ENCODE peak calls at places on chromosomes 13 and 19, in nine cellular contexts. One of them, this sample, is unnamed.

GRCh38 chr13:40540707-40541044 is 125.8 kb downstream of the FOXO1 start:
- DNase-seq in astrocyte of the spinal cord: no peak
- DNase-seq in PC-3: no peak
- DNase-seq in fibroblast of mammary gland: no peak
- DNase-seq in fibroblast of lung: no peak
- DNase-seq in lower lobe of right lung: no peak
- DNase-seq in cardiac muscle cell: no peak
- DNase-seq in MM.1S: no peak
- DNase-seq in thoracic aorta: no peak
- DNase-seq in this sample: no peak

GRCh38 chr19:47230122-47230920 is 678 bp downstream of the BBC3 start:
- DNase-seq in MM.1S: peak; percentile 68
- DNase-seq in lower lobe of right lung: peak; percentile 84
- DNase-seq in astrocyte of the spinal cord: peak; percentile 36
- DNase-seq in fibroblast of lung: peak; percentile 46
- DNase-seq in thoracic aorta: no peak
- DNase-seq in fibroblast of mammary gland: peak; percentile 29
- DNase-seq in cardiac muscle cell: peak; percentile 51
- DNase-seq in PC-3: no peak
- DNase-seq in this sample: peak; percentile 56

GRCh38 chr13:110549795-110550160 is 11.7 kb downstream of the RAB20 start:
- DNase-seq in lower lobe of right lung: no peak
- DNase-seq in astrocyte of the spinal cord: no peak
- DNase-seq in PC-3: no peak
- DNase-seq in thoracic aorta: no peak
- DNase-seq in cardiac muscle cell: no peak
- DNase-seq in MM.1S: no peak
- DNase-seq in fibroblast of mammary gland: no peak
- DNase-seq in fibroblast of lung: no peak
- DNase-seq in this sample: no peak

GRCh38 chr13:38849316-38849715 is 141.3 kb downstream of the STOML3 start:
- DNase-seq in MM.1S: no peak
- DNase-seq in fibroblast of lung: no peak
- DNase-seq in PC-3: peak; percentile 6
- DNase-seq in fibroblast of mammary gland: peak; percentile 7
- DNase-seq in thoracic aorta: no peak
- DNase-seq in lower lobe of right lung: no peak
- DNase-seq in cardiac muscle cell: no peak
- DNase-seq in astrocyte of the spinal cord: no peak
- DNase-seq in this sample: no peak

GRCh38 chr19:10748924-10749434 is 31.1 kb downstream of the DNM2 start:
- DNase-seq in thoracic aorta: no peak
- DNase-seq in MM.1S: no peak
- DNase-seq in fibroblast of lung: no peak
- DNase-seq in cardiac muscle cell: peak; percentile 59
- DNase-seq in astrocyte of the spinal cord: no peak
- DNase-seq in PC-3: peak; percentile 90
- DNase-seq in fibroblast of mammary gland: peak; percentile 46
- DNase-seq in lower lobe of right lung: peak; percentile 79
- DNase-seq in this sample: peak; percentile 70

GRCh38 chr13:31267126-31267784 is 67.5 kb downstream of the B3GLCT start:
- DNase-seq in fibroblast of lung: no peak
- DNase-seq in cardiac muscle cell: peak; percentile 13
- DNase-seq in thoracic aorta: no peak
- DNase-seq in lower lobe of right lung: no peak
- DNase-seq in MM.1S: no peak
- DNase-seq in fibroblast of mammary gland: no peak
- DNase-seq in PC-3: no peak
- DNase-seq in astrocyte of the spinal cord: no peak
- DNase-seq in this sample: peak; percentile 25

GRCh38 chr13:73001971-73002370 is 56.8 kb upstream of the KLF5 start:
- DNase-seq in thoracic aorta: no peak
- DNase-seq in fibroblast of lung: no peak
- DNase-seq in PC-3: no peak
- DNase-seq in MM.1S: no peak
- DNase-seq in astrocyte of the spinal cord: no peak
- DNase-seq in lower lobe of right lung: no peak
- DNase-seq in fibroblast of mammary gland: no peak
- DNase-seq in cardiac muscle cell: no peak
- DNase-seq in this sample: no peak

GRCh38 chr13:113813749-113814434 is 50.0 kb downstream of the GAS6 start:
- DNase-seq in fibroblast of mammary gland: no peak
- DNase-seq in astrocyte of the spinal cord: no peak
- DNase-seq in thoracic aorta: no peak
- DNase-seq in PC-3: no peak
- DNase-seq in lower lobe of right lung: no peak
- DNase-seq in fibroblast of lung: no peak
- DNase-seq in MM.1S: no peak
- DNase-seq in cardiac muscle cell: peak; percentile 87
- DNase-seq in this sample: peak; percentile 65

GRCh38 chr13:24220086-24220703 is 59.7 kb downstream of the SPATA13 start:
- DNase-seq in MM.1S: peak; percentile 53
- DNase-seq in thoracic aorta: peak; percentile 33
- DNase-seq in fibroblast of mammary gland: peak; percentile 89
- DNase-seq in fibroblast of lung: peak; percentile 90
- DNase-seq in astrocyte of the spinal cord: peak; percentile 83
- DNase-seq in PC-3: peak; percentile 88
- DNase-seq in cardiac muscle cell: peak; percentile 92
- DNase-seq in lower lobe of right lung: no peak
- DNase-seq in this sample: peak; percentile 91

GRCh38 chr13:32443111-32443510 is 15.2 kb upstream of the N4BP2L1 start:
- DNase-seq in fibroblast of lung: peak; percentile 39
- DNase-seq in PC-3: peak; percentile 39
- DNase-seq in thoracic aorta: no peak
- DNase-seq in cardiac muscle cell: peak; percentile 17
- DNase-seq in MM.1S: peak; percentile 59
- DNase-seq in lower lobe of right lung: no peak
- DNase-seq in astrocyte of the spinal cord: no peak
- DNase-seq in fibroblast of mammary gland: peak; percentile 41
- DNase-seq in this sample: no peak

GRCh38 chr13:36302289-36302688 is 4.7 kb upstream of the CCDC169 start:
- DNase-seq in lower lobe of right lung: no peak
- DNase-seq in fibroblast of lung: no peak
- DNase-seq in PC-3: no peak
- DNase-seq in astrocyte of the spinal cord: no peak
- DNase-seq in thoracic aorta: no peak
- DNase-seq in fibroblast of mammary gland: no peak
- DNase-seq in MM.1S: no peak
- DNase-seq in cardiac muscle cell: no peak
- DNase-seq in this sample: no peak

GRCh38 chr13:97255515-97255999 is 33.4 kb downstream of the MBNL2 start:
- DNase-seq in MM.1S: no peak
- DNase-seq in thoracic aorta: no peak
- DNase-seq in fibroblast of lung: peak; percentile 65
- DNase-seq in lower lobe of right lung: no peak
- DNase-seq in cardiac muscle cell: no peak
- DNase-seq in astrocyte of the spinal cord: peak; percentile 38
- DNase-seq in fibroblast of mammary gland: no peak
- DNase-seq in PC-3: no peak
- DNase-seq in this sample: no peak

GRCh38 chr13:114259374-114259773 is 22.0 kb upstream of the UPF3A start:
- DNase-seq in MM.1S: peak; percentile 49
- DNase-seq in lower lobe of right lung: no peak
- DNase-seq in thoracic aorta: no peak
- DNase-seq in astrocyte of the spinal cord: no peak
- DNase-seq in fibroblast of lung: no peak
- DNase-seq in fibroblast of mammary gland: no peak
- DNase-seq in PC-3: no peak
- DNase-seq in cardiac muscle cell: no peak
- DNase-seq in this sample: no peak

GRCh38 chr19:3142292-3142670 is 6.4 kb downstream of the GNA15 start:
- DNase-seq in fibroblast of lung: peak; percentile 77
- DNase-seq in lower lobe of right lung: no peak
- DNase-seq in fibroblast of mammary gland: peak; percentile 96
- DNase-seq in astrocyte of the spinal cord: peak; percentile 73
- DNase-seq in MM.1S: no peak
- DNase-seq in PC-3: peak; percentile 81
- DNase-seq in cardiac muscle cell: peak; percentile 76
- DNase-seq in thoracic aorta: no peak
- DNase-seq in this sample: peak; percentile 92

GRCh38 chr13:100497394-100497793 is 91.2 kb downstream of the GGACT start:
- DNase-seq in lower lobe of right lung: no peak
- DNase-seq in MM.1S: peak; percentile 88
- DNase-seq in fibroblast of lung: peak; percentile 59
- DNase-seq in PC-3: no peak
- DNase-seq in thoracic aorta: no peak
- DNase-seq in fibroblast of mammary gland: peak; percentile 59
- DNase-seq in astrocyte of the spinal cord: peak; percentile 71
- DNase-seq in cardiac muscle cell: peak; percentile 87
- DNase-seq in this sample: peak; percentile 68

GRCh38 chr19:6678690-6679109 is 8.7 kb upstream of the TNFSF14 start:
- DNase-seq in fibroblast of lung: no peak
- DNase-seq in PC-3: peak; percentile 79
- DNase-seq in fibroblast of mammary gland: peak; percentile 33
- DNase-seq in MM.1S: no peak
- DNase-seq in thoracic aorta: no peak
- DNase-seq in lower lobe of right lung: no peak
- DNase-seq in cardiac muscle cell: no peak
- DNase-seq in astrocyte of the spinal cord: no peak
- DNase-seq in this sample: no peak

GRCh38 chr13:97934590-97934989 is 18.9 kb upstream of the IPO5 start:
- DNase-seq in astrocyte of the spinal cord: no peak
- DNase-seq in PC-3: no peak
- DNase-seq in MM.1S: no peak
- DNase-seq in thoracic aorta: no peak
- DNase-seq in lower lobe of right lung: no peak
- DNase-seq in cardiac muscle cell: peak; percentile 70
- DNase-seq in fibroblast of mammary gland: no peak
- DNase-seq in fibroblast of lung: no peak
- DNase-seq in this sample: peak; percentile 82

GRCh38 chr19:18322318-18322758 is 538 bp downstream of the LSM4 start:
- DNase-seq in PC-3: peak; percentile 43
- DNase-seq in fibroblast of mammary gland: peak; percentile 70
- DNase-seq in thoracic aorta: no peak
- DNase-seq in MM.1S: peak; percentile 53
- DNase-seq in fibroblast of lung: peak; percentile 70
- DNase-seq in cardiac muscle cell: peak; percentile 60
- DNase-seq in lower lobe of right lung: peak; percentile 62
- DNase-seq in astrocyte of the spinal cord: peak; percentile 59
- DNase-seq in this sample: peak; percentile 72
- TF ChIP-seq CTCF in PC-3: peak; percentile 50
- TF ChIP-seq CTCF in fibroblast of mammary gland: peak; percentile 25
- TF ChIP-seq CTCF in thoracic aorta: no peak
- TF ChIP-seq CTCF in MM.1S: peak; percentile 27
- TF ChIP-seq CTCF in fibroblast of lung: peak; percentile 12
- TF ChIP-seq CTCF in cardiac muscle cell: peak; percentile 24
- TF ChIP-seq CTCF in lower lobe of right lung: peak; percentile 11
- TF ChIP-seq CTCF in astrocyte of the spinal cord: peak; percentile 37
- TF ChIP-seq CTCF in this sample: peak; percentile 25

GRCh38 chr19:8342684-8343482 is at the start of gene KANK3:
- DNase-seq in astrocyte of the spinal cord: peak; percentile 93
- DNase-seq in fibroblast of mammary gland: peak; percentile 95
- DNase-seq in cardiac muscle cell: peak; percentile 97
- DNase-seq in PC-3: peak; percentile 99
- DNase-seq in MM.1S: peak; percentile 94
- DNase-seq in thoracic aorta: peak; percentile 60
- DNase-seq in lower lobe of right lung: peak; percentile 99
- DNase-seq in fibroblast of lung: peak; percentile 94
- DNase-seq in this sample: peak; percentile 87
- H3K4me3 ChIP-seq in astrocyte of the spinal cord: peak within 1 kb of the TSS; percentile 40
- H3K4me3 ChIP-seq in fibroblast of mammary gland: peak within 1 kb of the TSS; percentile 37
- H3K4me3 ChIP-seq in cardiac muscle cell: peak within 1 kb of the TSS; percentile 36
- H3K4me3 ChIP-seq in PC-3: peak within 1 kb of the TSS; percentile 69
- H3K4me3 ChIP-seq in MM.1S: peak within 1 kb of the TSS; percentile 49
- H3K4me3 ChIP-seq in thoracic aorta: peak within 1 kb of the TSS; percentile 69
- H3K4me3 ChIP-seq in lower lobe of right lung: peak within 1 kb of the TSS; percentile 79
- H3K4me3 ChIP-seq in fibroblast of lung: no peak within 1 kb of the TSS
- H3K4me3 ChIP-seq in this sample: peak within 1 kb of the TSS; percentile 37

GRCh38 chr13:51912511-51913225 is 50.9 kb downstream of the CCDC70 start:
- DNase-seq in thoracic aorta: no peak
- DNase-seq in astrocyte of the spinal cord: no peak
- DNase-seq in fibroblast of lung: no peak
- DNase-seq in MM.1S: no peak
- DNase-seq in fibroblast of mammary gland: no peak
- DNase-seq in cardiac muscle cell: no peak
- DNase-seq in lower lobe of right lung: no peak
- DNase-seq in PC-3: no peak
- DNase-seq in this sample: no peak

GRCh38 chr13:51916419-51916818 is 54.6 kb downstream of the CCDC70 start:
- DNase-seq in fibroblast of lung: no peak
- DNase-seq in cardiac muscle cell: no peak
- DNase-seq in lower lobe of right lung: no peak
- DNase-seq in thoracic aorta: no peak
- DNase-seq in astrocyte of the spinal cord: no peak
- DNase-seq in MM.1S: no peak
- DNase-seq in fibroblast of mammary gland: no peak
- DNase-seq in PC-3: no peak
- DNase-seq in this sample: no peak

GRCh38 chr13:51914137-51914493 is 52.3 kb downstream of the CCDC70 start:
- DNase-seq in thoracic aorta: no peak
- DNase-seq in PC-3: no peak
- DNase-seq in astrocyte of the spinal cord: no peak
- DNase-seq in cardiac muscle cell: no peak
- DNase-seq in fibroblast of lung: no peak
- DNase-seq in MM.1S: no peak
- DNase-seq in lower lobe of right lung: no peak
- DNase-seq in fibroblast of mammary gland: no peak
- DNase-seq in this sample: no peak

GRCh38 chr13:51912091-51912490 is 50.3 kb downstream of the CCDC70 start:
- DNase-seq in fibroblast of mammary gland: no peak
- DNase-seq in astrocyte of the spinal cord: no peak
- DNase-seq in MM.1S: no peak
- DNase-seq in lower lobe of right lung: no peak
- DNase-seq in cardiac muscle cell: no peak
- DNase-seq in fibroblast of lung: no peak
- DNase-seq in thoracic aorta: no peak
- DNase-seq in PC-3: peak; percentile 52
- DNase-seq in this sample: no peak

GRCh38 chr13:51913421-51914136 is 51.8 kb downstream of the CCDC70 start:
- DNase-seq in PC-3: no peak
- DNase-seq in thoracic aorta: no peak
- DNase-seq in MM.1S: no peak
- DNase-seq in fibroblast of mammary gland: no peak
- DNase-seq in lower lobe of right lung: no peak
- DNase-seq in fibroblast of lung: no peak
- DNase-seq in astrocyte of the spinal cord: no peak
- DNase-seq in cardiac muscle cell: no peak
- DNase-seq in this sample: no peak
- TF ChIP-seq CTCF in PC-3: peak; percentile 7
- TF ChIP-seq CTCF in thoracic aorta: no peak
- TF ChIP-seq CTCF in MM.1S: no peak
- TF ChIP-seq CTCF in fibroblast of mammary gland: no peak
- TF ChIP-seq CTCF in lower lobe of right lung: no peak
- TF ChIP-seq CTCF in fibroblast of lung: no peak
- TF ChIP-seq CTCF in astrocyte of the spinal cord: peak; percentile 10
- TF ChIP-seq CTCF in cardiac muscle cell: peak; percentile 3
- TF ChIP-seq CTCF in this sample: no peak

GRCh38 chr13:76552373-76552772 is 333.8 kb downstream of the KCTD12 start:
- DNase-seq in fibroblast of lung: no peak
- DNase-seq in fibroblast of mammary gland: no peak
- DNase-seq in cardiac muscle cell: peak; percentile 7
- DNase-seq in astrocyte of the spinal cord: no peak
- DNase-seq in PC-3: no peak
- DNase-seq in thoracic aorta: no peak
- DNase-seq in lower lobe of right lung: no peak
- DNase-seq in MM.1S: no peak
- DNase-seq in this sample: no peak

GRCh38 chr13:76556632-76557031 is 329.6 kb downstream of the KCTD12 start:
- DNase-seq in MM.1S: no peak
- DNase-seq in fibroblast of lung: no peak
- DNase-seq in astrocyte of the spinal cord: no peak
- DNase-seq in PC-3: no peak
- DNase-seq in lower lobe of right lung: no peak
- DNase-seq in fibroblast of mammary gland: no peak
- DNase-seq in cardiac muscle cell: no peak
- DNase-seq in thoracic aorta: no peak
- DNase-seq in this sample: no peak

GRCh38 chr13:76552807-76553206 is 333.4 kb downstream of the KCTD12 start:
- DNase-seq in astrocyte of the spinal cord: no peak
- DNase-seq in cardiac muscle cell: no peak
- DNase-seq in fibroblast of mammary gland: no peak
- DNase-seq in thoracic aorta: no peak
- DNase-seq in MM.1S: no peak
- DNase-seq in lower lobe of right lung: no peak
- DNase-seq in PC-3: no peak
- DNase-seq in fibroblast of lung: no peak
- DNase-seq in this sample: no peak
- H3K4me3 ChIP-seq in astrocyte of the spinal cord: no peak overlapping the region
- H3K4me3 ChIP-seq in cardiac muscle cell: no peak overlapping the region
- H3K4me3 ChIP-seq in fibroblast of mammary gland: no peak overlapping the region
- H3K4me3 ChIP-seq in thoracic aorta: no peak overlapping the region
- H3K4me3 ChIP-seq in MM.1S: no peak overlapping the region
- H3K4me3 ChIP-seq in lower lobe of right lung: no peak overlapping the region
- H3K4me3 ChIP-seq in PC-3: no peak overlapping the region
- H3K4me3 ChIP-seq in fibroblast of lung: no peak overlapping the region
- H3K4me3 ChIP-seq in this sample: no peak overlapping the region

This sample was measured in fibroblast of the aortic adventitia.